ENCODE peak calls at places on chromosome 4, in nine cellular contexts. C is CD4-positive, alpha-beta T cell; B is lung; U is A549; P is tibial nerve; I is NB4; T is mammary epithelial cell; H is GM06990; R is pancreas. S is an unnamed sample.

GRCh38 chr4:184281231-184282139 is 63.8 kb upstream of the ENPP6 start:
- DNase-seq in T (no peak), U (no peak), P (no peak), I (no peak), C (no peak), B (no peak), H (peak; percentile 69), R (no peak), S (no peak)

GRCh38 chr4:86594559-86595425 is 677 bp downstream of the PTPN13 start:
- DNase-seq in C (peak; percentile 1), R (no peak), T (peak; percentile 66), H (peak; percentile 41), P (no peak), U (peak; percentile 21), B (peak; percentile 37), I (peak; percentile 91), S (no peak)

GRCh38 chr4:105598787-105599186 is 46.4 kb downstream of the ARHGEF38 start:
- DNase-seq in T (peak; percentile 87), C (no peak), I (no peak), B (no peak), P (no peak), H (no peak), R (no peak), U (no peak), S (no peak)

GRCh38 chr4:113738251-113738650 is 23.3 kb downstream of the CAMK2D start:
- DNase-seq in R (no peak), C (no peak), I (no peak), B (no peak), U (no peak), H (no peak), T (peak; percentile 36), P (no peak), S (no peak)

GRCh38 chr4:72505314-72505744 is 63.7 kb downstream of the ADAMTS3 start:
- DNase-seq in P (no peak), C (no peak), I (peak; percentile 44), T (peak; percentile 25), R (no peak), U (no peak), H (peak; percentile 9), B (no peak), S (no peak)

GRCh38 chr4:46329118-46329976 is 60.6 kb downstream of the GABRA2 start:
- DNase-seq in R (no peak), T (peak; percentile 60), B (no peak), U (no peak), P (no peak), I (peak; percentile 54), C (no peak), H (no peak), S (no peak)

GRCh38 chr4:82705169-82705568 is 93.4 kb downstream of the SCD5 start:
- DNase-seq in B (no peak), I (no peak), C (no peak), H (no peak), U (no peak), T (no peak), P (no peak), R (no peak), S (no peak)

GRCh38 chr4:8373270-8373972 is 67.1 kb downstream of the ACOX3 start:
- DNase-seq in P (no peak), H (no peak), C (no peak), U (no peak), T (no peak), I (no peak), B (no peak), R (no peak), S (no peak)

GRCh38 chr4:185396724-185397402 is at the start of gene ANKRD37:
- DNase-seq in H (no peak), B (peak; percentile 64), C (no peak), I (no peak), T (peak; percentile 76), U (no peak), P (no peak), R (peak; percentile 85), S (no peak)

GRCh38 chr4:8188743-8189550 is 10.1 kb upstream of the SH3TC1 start:
- DNase-seq in R (peak; percentile 79), I (no peak), T (peak; percentile 98), C (no peak), P (no peak), H (no peak), B (peak; percentile 72), U (no peak), S (no peak)

GRCh38 chr4:177016541-177017141 is 223.9 kb upstream of the VEGFC start:
- DNase-seq in B (no peak), R (no peak), H (no peak), U (no peak), I (no peak), C (no peak), P (no peak), T (peak; percentile 79), S (no peak)

GRCh38 chr4:184745747-184746531 is 12.0 kb upstream of the CENPU start:
- DNase-seq in U (peak; percentile 73), P (peak; percentile 58), B (peak; percentile 72), I (peak; percentile 92), T (peak; percentile 71), H (no peak), C (peak; percentile 71), R (peak; percentile 68), S (peak; percentile 42)

GRCh38 chr4:2843909-2844584 is 403 bp downstream of the ADD1 start:
- DNase-seq in P (no peak), R (peak; percentile 62), T (peak; percentile 30), C (no peak), U (no peak), H (peak; percentile 55), I (peak; percentile 60), B (peak; percentile 48), S (no peak)

GRCh38 chr4:125679989-125680388 is 365.2 kb downstream of the FAT4 start:
- DNase-seq in H (no peak), B (no peak), T (no peak), I (no peak), C (no peak), P (no peak), U (no peak), R (no peak), S (no peak)

GRCh38 chr4:15695240-15695699 is 7.6 kb upstream of the BST1 start:
- DNase-seq in C (no peak), B (no peak), U (peak; percentile 39), I (peak; percentile 45), P (no peak), R (no peak), H (no peak), T (peak; percentile 98), S (no peak)

DNA sequence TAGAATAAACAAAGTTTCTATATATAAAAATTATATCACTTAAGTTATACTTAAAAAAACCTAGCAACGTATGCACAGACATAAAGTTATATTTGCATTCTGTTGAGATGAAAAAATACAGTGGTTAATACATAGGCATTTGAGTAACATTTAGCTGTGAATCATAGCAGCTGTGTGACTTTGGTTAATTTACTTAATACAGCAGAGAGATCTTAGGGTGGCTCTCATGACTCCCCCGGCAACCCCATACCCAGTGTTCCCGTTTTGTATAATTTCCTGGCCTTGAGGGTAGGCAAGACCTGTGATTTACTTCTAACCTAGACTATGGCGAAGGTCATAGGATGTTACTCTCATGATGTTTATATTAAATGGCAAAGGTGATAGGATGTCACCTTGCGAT is 504.8 kb downstream of the INPP4B start:
- DNase-seq in H (no peak), T (no peak), I (no peak), C (no peak), B (no peak), U (no peak), R (no peak), P (no peak), S (no peak)
- TF ChIP-seq CTCF in H (no peak), T (no peak), I (no peak), C (no peak), B (no peak), U (no peak), R (no peak), P (no peak), S (no peak)

GRCh38 chr4:152187693-152188092 is 348.2 kb downstream of the FBXW7 start:
- DNase-seq in T (no peak), H (no peak), B (no peak), U (no peak), I (no peak), P (no peak), C (no peak), R (no peak), S (no peak)
- TF ChIP-seq CTCF in T (no peak), H (no peak), B (no peak), U (no peak), I (no peak), P (no peak), C (no peak), R (no peak), S (no peak)

GRCh38 chr4:120812216-120812615 is 110.3 kb downstream of the PRDM5 start:
- DNase-seq in I (no peak), P (no peak), T (peak; percentile 14), R (no peak), H (no peak), C (no peak), B (no peak), U (no peak), S (no peak)

GRCh38 chr4:120815361-120815760 is 107.2 kb downstream of the PRDM5 start:
- DNase-seq in R (no peak), P (no peak), T (no peak), C (no peak), I (no peak), H (no peak), B (no peak), U (no peak), S (no peak)

GRCh38 chr4:120808475-120809141 is 113.9 kb downstream of the PRDM5 start:
- DNase-seq in I (no peak), P (no peak), B (no peak), U (no peak), C (no peak), H (no peak), R (peak; percentile 20), T (no peak), S (no peak)

GRCh38 chr4:120809518-120809917 is 113.0 kb downstream of the PRDM5 start:
- DNase-seq in C (no peak), T (no peak), U (no peak), I (no peak), B (no peak), H (no peak), P (no peak), R (no peak), S (no peak)
- TF ChIP-seq CTCF in C (no peak), T (peak; percentile 52), U (no peak), I (peak; percentile 1), B (no peak), H (peak; percentile 68), P (no peak), R (no peak), S (peak; percentile 46)

GRCh38 chr4:12445711-12446110 is 1017.0 kb upstream of the HS3ST1 start:
- DNase-seq in I (no peak), P (no peak), H (no peak), C (no peak), T (no peak), U (no peak), R (no peak), B (no peak), S (no peak)

DNA sequence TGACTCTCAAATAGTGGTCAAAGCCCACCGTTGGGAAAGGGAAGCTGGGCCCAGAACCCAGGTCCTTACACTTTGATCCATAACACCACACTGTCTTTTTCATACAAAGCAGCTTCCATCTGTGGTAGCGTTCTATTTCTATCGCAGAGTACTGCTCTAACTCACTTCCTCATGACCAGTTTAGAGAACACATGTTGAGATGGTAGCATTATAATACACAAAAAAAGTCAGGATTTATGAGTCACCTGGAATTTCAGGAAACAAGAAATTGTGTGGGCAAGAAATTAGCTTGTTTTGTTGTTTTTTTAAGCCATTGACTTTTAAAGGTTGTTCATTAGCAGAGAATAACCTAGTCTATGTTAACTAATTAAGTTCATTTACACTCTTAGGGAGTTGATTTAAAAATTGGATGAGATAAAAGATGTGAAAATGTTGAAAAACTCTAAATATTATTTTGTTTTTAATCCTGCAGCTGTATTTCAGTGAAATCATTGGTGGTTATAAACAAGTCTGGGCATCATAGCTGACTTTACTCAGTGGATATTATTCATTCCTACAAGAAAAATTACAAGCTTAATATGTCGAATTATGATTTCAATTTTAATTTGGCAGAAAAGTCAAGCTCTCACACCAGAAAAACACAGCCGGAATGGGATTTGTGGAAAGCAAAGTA is 1011.1 kb upstream of the HS3ST1 start:
- DNase-seq in B (no peak), H (no peak), I (no peak), C (no peak), T (peak; percentile 37), U (no peak), P (no peak), R (no peak), S (no peak)
- TF ChIP-seq CTCF in B (no peak), H (no peak), I (no peak), C (no peak), T (no peak), U (no peak), P (no peak), R (no peak), S (no peak)